ENCODE peak calls at places on chromosome 15, in four cellular contexts. L is activated CD8-positive, alpha-beta memory T cell treated with anti-CD3 and anti-CD28 coated beads, Interleukin-2, amount 50 U/mL, for 4 hours; B is astrocyte; V is stromal cell of bone marrow. I is an unnamed sample.

GRCh38 chr15:74406992-74407705 is 26.6 kb downstream of the SEMA7A start:
- DNase-seq in L (no peak), B (peak), V (peak), I (no peak)

GRCh38 chr15:77402740-77403379 is 17.0 kb downstream of the PEAK1 start:
- DNase-seq in L (no peak), B (peak), V (peak), I (no peak)

GRCh38 chr15:99857836-99858235 is 124.6 kb upstream of the LYSMD4 start:
- DNase-seq in L (no peak), B (no peak), V (no peak), I (no peak)

GRCh38 chr15:59723686-59724336 is 34.7 kb upstream of the BNIP2 start:
- DNase-seq in L (no peak), B (no peak), V (no peak), I (no peak)

GRCh38 chr15:23467110-23467600 is 20.1 kb upstream of the GOLGA6L2 start:
- DNase-seq in L (no peak), B (no peak), V (peak), I (no peak)

GRCh38 chr15:101251830-101252820 is at the start of gene CHSY1:
- DNase-seq in L (peak), B (peak), V (peak), I (peak)

GRCh38 chr15:67043939-67044771 is 21.2 kb upstream of the SMAD3 start:
- DNase-seq in L (no peak), B (peak), V (peak), I (no peak)

GRCh38 chr15:40911139-40911538 is 16.9 kb downstream of the VPS18 start:
- DNase-seq in L (no peak), B (no peak), V (no peak), I (peak)

GRCh38 chr15:55016225-55016624 is 180.5 kb downstream of the RSL24D1 start:
- DNase-seq in L (no peak), B (no peak), V (no peak), I (no peak)

GRCh38 chr15:60379466-60380274 is 18.1 kb downstream of the ANXA2 start:
- DNase-seq in L (no peak), B (peak), V (peak), I (no peak)

GRCh38 chr15:33975023-33975565 is 6.8 kb downstream of the CHRM5 start:
- DNase-seq in L (no peak), B (no peak), V (no peak), I (no peak)

GRCh38 chr15:63466378-63467192 is 37.8 kb upstream of the USP3 start:
- DNase-seq in L (peak), B (peak), V (peak), I (peak)

GRCh38 chr15:57440799-57441198 is 64.5 kb downstream of the CGNL1 start:
- DNase-seq in L (no peak), B (peak), V (peak), I (no peak)

GRCh38 chr15:80526556-80527340 is 122.6 kb downstream of the ARNT2 start:
- DNase-seq in L (no peak), B (peak), V (peak), I (no peak)

GRCh38 chr15:59186501-59186900 is 20.1 kb upstream of the LDHAL6B start:
- DNase-seq in L (no peak), B (peak), V (no peak), I (no peak)

GRCh38 chr15:92166029-92166428 is 227.7 kb upstream of the ST8SIA2 start:
- DNase-seq in L (no peak), B (no peak), V (no peak), I (no peak)

GRCh38 chr15:75650908-75651809 is 3.4 kb downstream of the SNX33 start:
- DNase-seq in L (no peak), B (no peak), V (no peak), I (no peak)

GRCh38 chr15:77550275-77551251 is 82.1 kb downstream of the LINGO1 start:
- DNase-seq in L (no peak), B (no peak), V (no peak), I (peak)

GRCh38 chr15:75140080-75140879 is 61.4 kb upstream of the C15orf39 start:
- DNase-seq in L (no peak), B (no peak), V (no peak), I (no peak)

GRCh38 chr15:40984963-40985362 is 31.7 kb downstream of the CHAC1 start:
- DNase-seq in L (no peak), B (peak), V (peak), I (no peak)

GRCh38 chr15:62362608-62363007 is 197.5 kb upstream of the C2CD4B start:
- DNase-seq in L (no peak), B (peak), V (peak), I (no peak)

GRCh38 chr15:69090197-69090948 is 70.1 kb upstream of the GLCE start:
- DNase-seq in L (no peak), B (peak), V (no peak), I (no peak)

GRCh38 chr15:101675796-101676582 is 23.8 kb upstream of the TM2D3 start:
- DNase-seq in L (no peak), B (peak), V (peak), I (no peak)

GRCh38 chr15:71291247-71291646 is 176.0 kb downstream of the THSD4 start:
- DNase-seq in L (no peak), B (no peak), V (no peak), I (no peak)

GRCh38 chr15:58275785-58276184 is 137.6 kb downstream of the AQP9 start:
- DNase-seq in L (no peak), B (no peak), V (no peak), I (no peak)

GRCh38 chr15:43483306-43484128 is 9.4 kb downstream of the TP53BP1 start:
- DNase-seq in L (no peak), B (no peak), V (no peak), I (no peak)

GRCh38 chr15:75112278-75112847 is 89.0 kb downstream of the PPCDC start:
- DNase-seq in L (no peak), B (no peak), V (no peak), I (no peak)

GRCh38 chr15:100902436-100903190 is 16.5 kb upstream of the LRRK1 start:
- DNase-seq in L (no peak), B (peak), V (peak), I (no peak)

GRCh38 chr15:50077242-50077641 is 41.8 kb downstream of the ATP8B4 start:
- DNase-seq in L (no peak), B (no peak), V (no peak), I (no peak)

GRCh38 chr15:100220058-100220728 is 121.6 kb downstream of the ADAMTS17 start:
- DNase-seq in L (no peak), B (no peak), V (no peak), I (no peak)

GRCh38 chr15:27028836-27029482 is 58.0 kb downstream of the GABRG3 start:
- DNase-seq in L (no peak), B (peak), V (no peak), I (no peak)

GRCh38 chr15:39059886-39060285 is 495.3 kb upstream of the RASGRP1 start:
- DNase-seq in L (no peak), B (peak), V (no peak), I (no peak)

GRCh38 chr15:80846416-80846815 is 67.2 kb downstream of the CEMIP start:
- DNase-seq in L (no peak), B (no peak), V (no peak), I (no peak)

GRCh38 chr15:76337739-76338554 is 1.4 kb downstream of the ISL2 start:
- DNase-seq in L (no peak), B (no peak), V (no peak), I (peak)

GRCh38 chr15:68693071-68693470 is 114.3 kb downstream of the CORO2B start:
- DNase-seq in L (no peak), B (no peak), V (no peak), I (no peak)

GRCh38 chr15:41979493-41980266 is 7.3 kb upstream of the EHD4 start:
- DNase-seq in L (no peak), B (no peak), V (no peak), I (no peak)

GRCh38 chr15:69602921-69603320 is 150.3 kb downstream of the RPLP1 start:
- DNase-seq in L (no peak), B (no peak), V (no peak), I (no peak)

GRCh38 chr15:74336061-74337005 is 31.1 kb downstream of the CYP11A1 start:
- DNase-seq in L (no peak), B (no peak), V (peak), I (no peak)

GRCh38 chr15:73900129-73900712 is 26.0 kb upstream of the LOXL1 start:
- DNase-seq in L (no peak), B (peak), V (no peak), I (no peak)

I was measured in WERI-Rb-1.